ENCODE peak calls at places on chromosomes 2 and 18, in nine cellular contexts. I is AG10803, E is body of pancreas, L is OCI-LY7, S is IMR-90, W is left ventricle myocardium inferior, Z is astrocyte, Y is mucosa of descending colon, U is AG04450. M is an unnamed sample.
A peak's percentile ranks its signal among the peaks of the same experiment; 100 is the strongest.

GRCh38 chr2:145025382-145025781 is 505.5 kb upstream of the ZEB2 start:
- DNase-seq in S (no peak), L (no peak), E (no peak), Y (no peak), W (no peak), I (no peak), U (no peak), Z (no peak), M (no peak)

GRCh38 chr2:186848873-186849578 is at the start of gene ZSWIM2:
- DNase-seq in Z (peak; percentile 85), Y (peak; percentile 8), W (peak; percentile 36), S (peak; percentile 88), U (peak; percentile 58), I (peak; percentile 98), E (peak; percentile 46), L (no peak), M (peak; percentile 86)

GRCh38 chr2:47868611-47869352 is 37.5 kb downstream of the FBXO11 start:
- DNase-seq in I (no peak), Z (no peak), L (no peak), Y (no peak), E (no peak), S (no peak), U (no peak), W (no peak), M (no peak)

GRCh38 chr2:217996345-217996744 is 6.5 kb downstream of the TNS1 start:
- DNase-seq in S (peak; percentile 83), E (peak; percentile 77), I (peak; percentile 81), Z (peak; percentile 69), W (no peak), Y (no peak), L (no peak), U (peak; percentile 36), M (peak; percentile 77)

GRCh38 chr2:26770986-26771586 is 7.0 kb downstream of the SLC35F6 start:
- DNase-seq in W (peak; percentile 82), Z (peak; percentile 58), U (peak; percentile 61), S (peak; percentile 90), I (peak; percentile 83), L (peak; percentile 44), E (peak; percentile 71), Y (peak; percentile 70), M (peak; percentile 85)

GRCh38 chr2:54814367-54815155 is 91.1 kb downstream of the EML6 start:
- DNase-seq in I (no peak), W (no peak), E (no peak), L (no peak), S (no peak), Y (no peak), Z (no peak), U (no peak), M (no peak)

GRCh38 chr2:68832161-68832869 is 38.9 kb downstream of the BMP10 start:
- DNase-seq in L (peak; percentile 46), Y (peak; percentile 54), Z (peak; percentile 74), W (peak; percentile 31), E (peak; percentile 16), S (peak; percentile 78), I (peak; percentile 29), U (no peak), M (peak; percentile 82)

GRCh38 chr2:195026261-195026660 is 630.8 kb upstream of the SLC39A10 start:
- DNase-seq in L (no peak), Z (peak; percentile 31), U (peak; percentile 36), W (no peak), E (no peak), Y (no peak), I (no peak), S (peak; percentile 6), M (no peak)

GRCh38 chr2:221527759-221528444 is 44.2 kb downstream of the EPHA4 start:
- DNase-seq in U (no peak), L (no peak), Z (peak; percentile 46), I (no peak), Y (peak; percentile 52), W (no peak), S (peak; percentile 45), E (no peak), M (no peak)

GRCh38 chr2:153354406-153354805 is 124.2 kb downstream of the RPRM start:
- DNase-seq in Y (no peak), Z (peak; percentile 28), S (no peak), E (no peak), U (no peak), W (no peak), I (no peak), L (no peak), M (no peak)

GRCh38 chr2:173175222-173175621 is 99.6 kb downstream of the MAP3K20 start:
- DNase-seq in W (no peak), S (peak; percentile 81), I (no peak), U (no peak), L (no peak), Z (peak; percentile 60), E (no peak), Y (no peak), M (peak; percentile 75)

GRCh38 chr2:73611867-73612266 is 30.4 kb downstream of the NAT8 start:
- DNase-seq in L (no peak), E (no peak), U (no peak), W (no peak), Z (peak; percentile 4), Y (no peak), S (peak; percentile 31), I (no peak), M (no peak)

GRCh38 chr18:60684843-60685513 is 312.4 kb upstream of the MC4R start:
- DNase-seq in Y (no peak), S (peak; percentile 17), U (no peak), I (peak; percentile 28), L (peak; percentile 3), Z (peak; percentile 18), E (no peak), W (no peak), M (peak; percentile 12)

GRCh38 chr2:177316756-177317155 is 52.2 kb upstream of the NFE2L2 start:
- DNase-seq in Y (no peak), Z (no peak), L (no peak), U (no peak), S (no peak), W (no peak), E (no peak), I (no peak), M (no peak)

GRCh38 chr2:170716851-170717598 is 1.9 kb downstream of the SP5 start:
- DNase-seq in W (peak; percentile 23), Y (peak; percentile 51), U (no peak), I (peak; percentile 31), S (peak; percentile 5), E (peak; percentile 29), Z (no peak), L (no peak), M (peak; percentile 23)
- TF ChIP-seq CTCF in W (peak; percentile 65), Y (peak; percentile 47), U (peak; percentile 43), I (peak; percentile 30), S (peak; percentile 35), E (peak; percentile 24), Z (peak; percentile 9), L (no peak), M (peak; percentile 52)

DNA sequence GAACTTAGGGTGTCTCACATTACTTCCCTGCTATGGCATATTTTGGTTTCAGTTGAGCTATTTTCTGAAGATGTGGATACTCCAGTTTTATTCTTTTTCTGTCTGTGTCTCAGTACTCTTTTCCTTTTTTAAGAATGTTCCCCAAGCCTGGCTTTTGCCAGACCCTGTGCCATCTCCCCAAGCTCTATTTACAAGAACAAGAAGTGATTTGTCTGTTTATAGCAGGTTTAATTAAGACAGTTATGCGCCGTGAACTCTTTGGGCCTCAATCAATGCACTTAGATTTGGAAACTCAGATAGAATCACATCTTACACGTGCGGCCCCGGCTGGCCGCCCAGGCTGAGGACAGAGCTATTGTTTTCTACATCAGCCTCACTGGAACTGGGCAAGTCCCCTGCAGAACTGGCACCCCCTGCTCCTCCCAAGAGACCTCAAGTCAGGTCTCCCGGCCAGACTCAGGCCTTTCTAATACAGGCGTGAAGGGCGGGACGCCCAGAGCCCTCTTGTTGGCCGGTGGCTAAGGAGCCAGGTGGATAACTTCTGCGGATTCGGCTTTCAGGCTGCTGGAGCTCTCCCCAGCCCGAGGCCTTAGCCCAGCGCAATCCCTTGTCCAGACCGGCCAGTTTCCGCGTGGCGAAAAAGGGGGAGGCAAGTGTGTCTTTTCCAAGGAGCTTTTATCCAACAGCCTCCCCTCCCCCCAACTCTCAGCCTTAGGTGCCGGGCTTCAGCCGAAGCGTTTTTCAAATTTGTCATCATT is 9.1 kb upstream of the SATB2 start:
- DNase-seq in E (no peak), I (no peak), U (no peak), W (no peak), Y (peak; percentile 57), Z (no peak), L (no peak), S (no peak), M (no peak)
- H3K4me3 ChIP-seq in E (no peak overlapping the region), I (no peak overlapping the region), U (no peak overlapping the region), W (no peak overlapping the region), Y (no peak overlapping the region), Z (no peak overlapping the region), L (no peak overlapping the region), S (no peak overlapping the region), M (no peak overlapping the region)

GRCh38 chr18:9679125-9679524 is 29.0 kb upstream of the RAB31 start:
- DNase-seq in S (no peak), L (no peak), E (no peak), W (no peak), I (no peak), Z (no peak), U (no peak), Y (no peak), M (no peak)

GRCh38 chr18:9671214-9671613 is 36.9 kb upstream of the RAB31 start:
- DNase-seq in Y (no peak), S (no peak), Z (no peak), U (no peak), E (no peak), W (no peak), L (no peak), I (no peak), M (no peak)

GRCh38 chr18:9669016-9669415 is 39.1 kb upstream of the RAB31 start:
- DNase-seq in Z (no peak), L (no peak), Y (no peak), W (no peak), S (no peak), U (no peak), I (no peak), E (no peak), M (no peak)

DNA sequence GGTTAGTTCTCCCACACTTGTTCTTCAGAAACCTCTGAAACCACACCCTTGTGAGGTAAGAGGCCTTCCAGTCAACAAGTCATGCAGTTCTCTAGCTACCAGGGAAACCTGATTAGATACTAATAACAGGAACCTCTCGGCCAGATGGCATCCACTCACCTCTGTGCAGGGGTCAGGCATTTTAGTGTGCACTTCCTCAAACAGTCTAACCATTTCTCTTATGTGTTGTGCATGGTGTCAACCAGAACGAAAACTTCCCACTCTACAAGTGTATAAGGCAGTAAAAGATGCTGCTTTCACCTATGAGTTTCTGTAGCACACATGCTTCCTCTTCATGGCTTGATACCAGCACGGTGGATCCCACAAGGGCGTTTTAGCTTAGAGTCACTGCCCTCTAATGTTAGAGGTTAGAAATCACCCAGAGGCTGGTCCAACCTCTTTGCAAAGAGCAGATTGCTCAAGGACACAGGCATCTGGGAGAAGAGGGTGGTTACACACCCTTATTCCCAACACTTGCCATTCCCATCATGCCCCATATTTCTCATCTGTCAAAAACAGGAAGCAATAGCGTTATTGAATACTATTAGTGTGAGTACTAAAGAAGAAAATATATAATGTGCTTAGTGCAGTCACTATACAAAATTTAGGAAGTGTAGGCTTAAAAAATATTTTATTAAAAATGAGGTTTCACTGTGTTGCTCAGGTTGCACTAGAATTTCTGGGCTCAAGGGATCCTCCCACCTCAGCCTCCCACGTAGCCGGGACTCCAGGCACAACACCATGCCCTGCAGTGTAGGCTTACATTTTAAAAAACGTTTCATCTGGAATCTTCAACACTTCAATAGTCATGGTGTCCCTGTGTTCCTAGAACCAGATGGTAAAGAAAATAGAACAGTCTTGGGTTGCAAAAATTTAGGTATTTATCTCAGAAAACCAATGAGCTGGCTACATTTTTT is 34.5 kb upstream of the RAB31 start:
- DNase-seq in E (peak; percentile 84), S (peak; percentile 58), I (peak; percentile 89), Y (peak; percentile 69), U (no peak), Z (peak; percentile 50), W (no peak), L (peak; percentile 61), M (peak; percentile 82)
- TF ChIP-seq CTCF in E (no peak), S (peak; percentile 49), I (peak; percentile 65), Y (no peak), U (peak; percentile 28), Z (peak; percentile 5), W (no peak), L (peak; percentile 66), M (peak; percentile 47)

GRCh38 chr18:3950668-3951413 is 500.9 kb downstream of the TGIF1 start:
- DNase-seq in I (no peak), E (no peak), Y (no peak), Z (no peak), U (no peak), W (no peak), S (no peak), L (no peak), M (no peak)
- H3K4me3 ChIP-seq in I (no peak overlapping the region), E (no peak overlapping the region), Y (no peak overlapping the region), Z (no peak overlapping the region), U (no peak overlapping the region), W (no peak overlapping the region), S (no peak overlapping the region), L (no peak overlapping the region), M (no peak overlapping the region)

M was measured in fibroblast of villous mesenchyme.